ENCODE peak calls at places on chromosome 14, in seven cellular contexts. V is cardiac muscle cell, Q is left lobe of liver, Z is stomach, O is left lung, X is heart left ventricle, L is NCI-H345. T is an unnamed sample.
A peak's percentile ranks its signal among the peaks of the same experiment; 100 is the strongest.

GRCh38 chr14:86346818-86347384 is 817.0 kb downstream of the FLRT2 start:
- DNase-seq in X (no peak), O (no peak), L (no peak), Z (no peak), V (no peak), Q (no peak), T (no peak)

GRCh38 chr14:67943947-67944346 is 124.4 kb downstream of the RAD51B start:
- DNase-seq in O (peak; percentile 67), X (peak; percentile 72), Z (peak; percentile 68), L (peak; percentile 72), Q (peak; percentile 58), V (peak; percentile 95), T (peak; percentile 79)

GRCh38 chr14:77183896-77184295 is 2.3 kb downstream of the TMEM63C start:
- DNase-seq in L (no peak), V (no peak), X (no peak), Z (no peak), O (no peak), Q (no peak), T (peak; percentile 94)

GRCh38 chr14:53509227-53509822 is 356.2 kb upstream of the DDHD1 start:
- DNase-seq in V (peak; percentile 11), Z (no peak), L (peak; percentile 65), Q (no peak), X (peak; percentile 38), O (peak; percentile 38), T (no peak)

GRCh38 chr14:30242742-30243141 is 315.1 kb upstream of the PRKD1 start:
- DNase-seq in O (no peak), Z (no peak), Q (no peak), X (no peak), L (no peak), V (no peak), T (no peak)

GRCh38 chr14:99522934-99523660 is 41.9 kb downstream of the CCNK start:
- DNase-seq in V (peak; percentile 14), L (no peak), Z (no peak), O (no peak), Q (no peak), X (no peak), T (no peak)

GRCh38 chr14:56715938-56716337 is 94.3 kb downstream of the OTX2 start:
- DNase-seq in Q (no peak), V (no peak), X (no peak), O (no peak), Z (no peak), L (no peak), T (no peak)

GRCh38 chr14:74977164-74977900 is 21.9 kb upstream of the PGF start:
- DNase-seq in X (no peak), O (no peak), V (no peak), L (no peak), Q (no peak), Z (no peak), T (no peak)

GRCh38 chr14:22438742-22439141 is 150.3 kb downstream of the DAD1 start:
- DNase-seq in V (no peak), L (peak; percentile 7), Z (no peak), Q (no peak), X (no peak), O (no peak), T (peak; percentile 64)

GRCh38 chr14:101980251-101980650 is 15.9 kb downstream of the DYNC1H1 start:
- DNase-seq in X (no peak), O (no peak), Q (no peak), L (no peak), Z (no peak), V (no peak), T (no peak)

GRCh38 chr14:68110989-68111704 is 291.6 kb downstream of the RAD51B start:
- DNase-seq in L (peak; percentile 77), O (no peak), Z (no peak), Q (no peak), X (no peak), V (no peak), T (no peak)

GRCh38 chr14:45177081-45177480 is 41.4 kb downstream of the FANCM start:
- DNase-seq in X (no peak), L (no peak), Z (no peak), O (no peak), Q (no peak), V (peak; percentile 95), T (no peak)

GRCh38 chr14:60724080-60724618 is at the start of gene SIX4:
- DNase-seq in O (peak; percentile 78), V (peak; percentile 78), X (peak; percentile 47), L (peak; percentile 93), Z (peak; percentile 78), Q (peak; percentile 53), T (peak; percentile 93)

GRCh38 chr14:61322011-61322798 is 826 bp downstream of the PRKCH start:
- DNase-seq in Z (peak; percentile 73), V (no peak), X (peak; percentile 76), L (no peak), O (peak; percentile 70), Q (peak; percentile 48), T (no peak)

GRCh38 chr14:31787377-31787776 is 226.2 kb downstream of the NUBPL start:
- DNase-seq in L (no peak), V (no peak), Q (no peak), Z (no peak), O (no peak), X (no peak), T (no peak)

GRCh38 chr14:99574099-99574880 is 29.7 kb downstream of the CCDC85C start:
- DNase-seq in L (peak; percentile 29), Q (no peak), X (peak; percentile 71), V (peak; percentile 92), O (peak; percentile 67), Z (peak; percentile 72), T (peak; percentile 60)

GRCh38 chr14:48382961-48383360 is 707.6 kb upstream of the MDGA2 start:
- DNase-seq in L (no peak), Z (no peak), Q (no peak), X (no peak), O (no peak), V (no peak), T (no peak)

T was measured in NCI-H2171 treated with DMSO at 0.1 percent for 48 hours.